ENCODE peak calls at places on chromosomes 13 and 19, in six cellular contexts. X, R, N, M, I and Z are unnamed samples.

GRCh38 chr19:46753420-46754155 is 7.3 kb upstream of the STRN4 start:
- DNase-seq in I (no peak), M (peak), X (peak), N (no peak), R (peak), Z (peak)

GRCh38 chr19:16288544-16288943 is 36.1 kb upstream of the KLF2 start:
- DNase-seq in X (no peak), I (no peak), R (no peak), N (no peak), M (no peak), Z (no peak)

GRCh38 chr13:19890030-19890429 is 26.6 kb upstream of the ZMYM5 start:
- DNase-seq in N (no peak), X (no peak), M (no peak), I (no peak), R (no peak), Z (no peak)

GRCh38 chr19:3961007-3961406 is 9.9 kb downstream of the DAPK3 start:
- DNase-seq in R (no peak), M (no peak), I (no peak), N (no peak), X (no peak), Z (no peak)

GRCh38 chr13:95411641-95412040 is 110.4 kb upstream of the ABCC4 start:
- DNase-seq in M (no peak), R (no peak), N (no peak), I (no peak), X (no peak), Z (no peak)

GRCh38 chr19:15532779-15533521 is 24.6 kb downstream of the CYP4F22 start:
- DNase-seq in X (no peak), R (no peak), I (no peak), N (no peak), M (no peak), Z (no peak)

GRCh38 chr13:41645313-41645712 is 188.0 kb downstream of the RGCC start:
- DNase-seq in M (no peak), R (no peak), N (peak), I (no peak), X (no peak), Z (no peak)

GRCh38 chr19:54416695-54417491 is 1.6 kb downstream of the TTYH1 start:
- DNase-seq in R (no peak), I (no peak), X (no peak), N (no peak), M (no peak), Z (no peak)

GRCh38 chr13:30355839-30356238 is 48.5 kb upstream of the KATNAL1 start:
- DNase-seq in M (no peak), R (no peak), N (no peak), X (no peak), I (no peak), Z (no peak)

GRCh38 chr13:95438297-95438696 is 114.2 kb upstream of the CLDN10 start:
- DNase-seq in R (no peak), M (no peak), I (no peak), X (no peak), N (no peak), Z (no peak)

GRCh38 chr19:41265376-41266153 is 1.4 kb downstream of the HNRNPUL1 start:
- DNase-seq in N (no peak), M (no peak), X (no peak), I (no peak), R (no peak), Z (no peak)

GRCh38 chr19:49387936-49388372 is at the start of gene KASH5:
- DNase-seq in R (peak), I (peak), M (peak), N (peak), X (no peak), Z (no peak)

GRCh38 chr13:49627831-49628652 is at the start of gene ARL11:
- DNase-seq in N (peak), M (peak), X (peak), I (peak), R (peak), Z (no peak)

GRCh38 chr19:7408251-7408650 is 59.5 kb downstream of the ARHGEF18 start:
- DNase-seq in I (no peak), X (no peak), M (no peak), N (no peak), R (no peak), Z (no peak)

GRCh38 chr13:103178986-103179695 is 112.9 kb upstream of the SLC10A2 start:
- DNase-seq in I (no peak), X (no peak), N (no peak), R (no peak), M (no peak), Z (no peak)

GRCh38 chr19:4144666-4145261 is 8.7 kb upstream of the CREB3L3 start:
- DNase-seq in N (no peak), R (no peak), I (no peak), M (no peak), X (no peak), Z (no peak)

GRCh38 chr13:98188544-98189166 is 11.6 kb upstream of the RNF113B start:
- DNase-seq in I (peak), X (no peak), N (no peak), M (no peak), R (no peak), Z (no peak)

GRCh38 chr19:41706741-41707501 is 1.5 kb upstream of the CEACAM5 start:
- DNase-seq in R (peak), X (peak), M (peak), N (no peak), I (peak), Z (peak)

GRCh38 chr13:34162545-34162936 is 344.6 kb downstream of the RFC3 start:
- DNase-seq in R (no peak), M (no peak), I (no peak), X (no peak), N (no peak), Z (no peak)
- H3K27ac ChIP-seq in R (no peak), M (peak), I (peak), X (peak), N (peak), Z (no peak)

GRCh38 chr19:21856751-21857150 is 20.8 kb upstream of the ZNF43 start:
- DNase-seq in R (no peak), I (no peak), M (no peak), X (no peak), N (no peak), Z (no peak)
- H3K4me3 ChIP-seq in R (no peak), I (no peak), M (no peak), X (no peak), N (no peak), Z (no peak)

DNA sequence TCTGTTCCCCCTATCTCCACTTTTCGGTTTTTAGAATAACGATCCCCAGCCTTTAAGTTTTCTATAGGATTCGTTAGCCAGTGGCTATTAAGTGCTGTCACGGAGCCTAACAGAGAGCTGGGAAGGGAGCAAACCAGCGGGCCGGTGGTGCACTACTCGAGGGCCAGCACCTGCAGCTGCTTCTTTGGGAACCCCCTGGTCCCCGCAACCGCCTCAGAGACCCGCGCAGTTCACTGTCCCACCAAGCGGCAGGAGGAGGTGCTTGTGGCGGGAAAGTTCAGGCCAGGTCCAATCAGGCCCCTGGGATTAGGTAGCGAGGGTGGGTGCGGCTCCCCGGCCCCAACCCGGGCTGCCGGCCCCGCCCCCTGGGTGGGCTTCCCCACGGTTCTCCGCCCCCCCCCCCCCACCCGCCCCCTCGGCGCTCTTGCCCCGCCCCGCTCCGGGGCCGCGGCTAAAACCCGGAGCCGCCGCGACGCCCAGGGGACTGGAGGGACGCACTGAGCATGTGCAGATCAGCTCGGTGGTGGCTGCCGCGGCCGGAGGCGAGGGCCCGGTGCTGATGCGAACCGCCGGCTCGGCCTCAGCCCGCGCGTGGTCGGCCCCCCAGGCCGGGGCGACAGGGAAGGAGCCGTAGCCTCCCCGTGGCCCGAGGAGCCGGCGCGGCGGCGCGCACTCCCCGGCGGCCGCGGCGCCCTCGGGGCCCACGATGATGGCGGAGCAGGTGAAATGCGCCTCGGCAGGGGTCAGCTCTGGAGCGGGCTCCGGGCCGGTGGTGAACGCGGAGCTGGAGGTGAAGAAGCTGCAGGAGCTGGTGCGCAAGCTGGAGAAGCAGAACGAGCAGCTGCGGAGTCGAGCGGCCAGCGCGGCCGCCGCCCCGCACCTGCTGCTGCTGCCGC is at the start of gene SLAIN1:
- DNase-seq in X (peak), M (peak), N (peak), R (peak), I (peak), Z (peak)
- H3K27ac ChIP-seq in X (peak), M (peak), N (peak), R (peak), I (peak), Z (no peak)

GRCh38 chr19:51394045-51394836 is 3.9 kb upstream of the C19orf84 start:
- DNase-seq in I (peak), N (peak), M (peak), R (peak), X (peak), Z (peak)
- H3K4me3 ChIP-seq in I (peak), N (peak), M (peak), R (peak), X (peak), Z (peak)

GRCh38 chr19:13027557-13027956 is 32.3 kb downstream of the NFIX start:
- DNase-seq in N (no peak), M (peak), R (no peak), I (no peak), X (no peak), Z (no peak)

GRCh38 chr19:13031917-13032623 is 36.8 kb downstream of the NFIX start:
- DNase-seq in N (no peak), M (peak), X (no peak), R (no peak), I (no peak), Z (no peak)

GRCh38 chr19:13029301-13029880 is 34.1 kb downstream of the NFIX start:
- DNase-seq in N (no peak), R (no peak), I (no peak), X (no peak), M (peak), Z (no peak)

GRCh38 chr19:13028027-13028426 is 32.8 kb downstream of the NFIX start:
- DNase-seq in M (peak), I (no peak), R (no peak), X (no peak), N (no peak), Z (no peak)

GRCh38 chr19:13029893-13030292 is 34.6 kb downstream of the NFIX start:
- DNase-seq in N (no peak), X (peak), R (no peak), M (peak), I (no peak), Z (no peak)
- H3K27ac ChIP-seq in N (no peak), X (no peak), R (no peak), M (peak), I (no peak), Z (no peak)